ENCODE peak calls at places on chromosomes 11 and 22, in ten cellular contexts. D is stimulated activated CD8-positive, alpha-beta memory T cell treated with anti-CD3 and anti-CD28 coated beads, Interleukin-7, amount 100 ng/mL, for 4 hours; J is NCI-H1417; U is mesenteric fat pad; L is non-pigmented ciliary epithelial cell; W is activated CD4-positive, alpha-beta T cell treated with anti-CD3 and anti-CD28 coated beads for 48 hours; Q is astrocyte of the cerebellum; V is smooth muscle cell of the brain vasculature; O is left ventricle myocardium inferior; S is putamen. I is an unnamed sample.

GRCh38 chr22:38799265-38800002 is 5.5 kb upstream of the DNAL4 start:
- DNase-seq in D (no peak), J (no peak), U (no peak), L (no peak), W (no peak), Q (no peak), V (no peak), O (no peak), S (no peak), I (no peak)

GRCh38 chr22:49155039-49155808 is 672.4 kb downstream of the BRD1 start:
- DNase-seq in D (no peak), J (no peak), U (peak), L (no peak), W (no peak), Q (no peak), V (no peak), O (no peak), S (no peak), I (no peak)

GRCh38 chr11:296206-296975 is 2.9 kb downstream of the IFITM5 start:
- DNase-seq in D (no peak), J (no peak), U (peak), L (no peak), W (no peak), Q (no peak), V (no peak), O (peak), S (no peak), I (peak)

GRCh38 chr11:117187428-117187798 is 8.9 kb downstream of the SIDT2 start:
- DNase-seq in D (no peak), J (no peak), U (peak), L (no peak), W (no peak), Q (no peak), V (no peak), O (no peak), S (no peak), I (peak)

GRCh38 chr22:37559901-37560681 is at the start of gene CDC42EP1:
- DNase-seq in D (no peak), J (no peak), U (peak), L (no peak), W (no peak), Q (no peak), V (no peak), O (peak), S (peak), I (no peak)

GRCh38 chr11:59560702-59561469 is 49.5 kb downstream of the OR4D9 start:
- DNase-seq in D (peak), J (peak), U (peak), L (no peak), W (peak), Q (no peak), V (peak), O (peak), S (peak), I (peak)

GRCh38 chr22:23237201-23237798 is 57.0 kb downstream of the BCR start:
- DNase-seq in D (no peak), J (peak), U (no peak), L (no peak), W (no peak), Q (no peak), V (no peak), O (peak), S (peak), I (peak)

GRCh38 chr22:36369004-36369921 is 18.5 kb downstream of the MYH9 start:
- DNase-seq in D (peak), J (no peak), U (no peak), L (no peak), W (peak), Q (no peak), V (no peak), O (no peak), S (no peak), I (no peak)

GRCh38 chr22:45469573-45470383 is 32.9 kb upstream of the FBLN1 start:
- DNase-seq in D (no peak), J (no peak), U (no peak), L (no peak), W (no peak), Q (no peak), V (no peak), O (no peak), S (no peak), I (no peak)

GRCh38 chr11:63802637-63803414 is 10.4 kb upstream of the SPINDOC start:
- DNase-seq in D (no peak), J (peak), U (no peak), L (peak), W (peak), Q (no peak), V (no peak), O (no peak), S (no peak), I (no peak)

GRCh38 chr11:2312232-2313042 is 10.6 kb downstream of the TSPAN32 start:
- DNase-seq in D (no peak), J (no peak), U (peak), L (no peak), W (peak), Q (no peak), V (peak), O (no peak), S (no peak), I (no peak)

GRCh38 chr11:130162733-130163132 is 3.2 kb downstream of the ST14 start:
- DNase-seq in D (no peak), J (no peak), U (no peak), L (no peak), W (peak), Q (no peak), V (no peak), O (no peak), S (no peak), I (no peak)

GRCh38 chr11:27722117-27722844 is 22.0 kb upstream of the BDNF start:
- DNase-seq in D (no peak), J (peak), U (no peak), L (no peak), W (peak), Q (no peak), V (no peak), O (no peak), S (no peak), I (peak)

GRCh38 chr11:63841554-63841953 is 2.6 kb downstream of the MARK2 start:
- DNase-seq in D (no peak), J (no peak), U (no peak), L (no peak), W (no peak), Q (no peak), V (no peak), O (no peak), S (no peak), I (no peak)

GRCh38 chr22:47943729-47944700 is 1181.6 kb downstream of the TBC1D22A start:
- DNase-seq in D (no peak), J (no peak), U (no peak), L (no peak), W (no peak), Q (no peak), V (no peak), O (no peak), S (no peak), I (no peak)

GRCh38 chr22:42313804-42314581 is 43.5 kb upstream of the TCF20 start:
- DNase-seq in D (no peak), J (peak), U (no peak), L (peak), W (peak), Q (no peak), V (no peak), O (peak), S (no peak), I (peak)

GRCh38 chr11:131867457-131868257 is 497.2 kb downstream of the NTM start:
- DNase-seq in D (no peak), J (peak), U (no peak), L (peak), W (peak), Q (peak), V (peak), O (peak), S (peak), I (peak)

GRCh38 chr11:43269229-43269928 is 42.4 kb upstream of the API5 start:
- DNase-seq in D (no peak), J (no peak), U (no peak), L (no peak), W (no peak), Q (no peak), V (no peak), O (peak), S (no peak), I (peak)

GRCh38 chr11:33622806-33623205 is 77.8 kb downstream of the C11orf91 start:
- DNase-seq in D (no peak), J (no peak), U (no peak), L (no peak), W (no peak), Q (no peak), V (no peak), O (no peak), S (no peak), I (no peak)

GRCh38 chr11:63845305-63845704 is 6.4 kb downstream of the MARK2 start:
- DNase-seq in D (no peak), J (no peak), U (no peak), L (peak), W (no peak), Q (no peak), V (no peak), O (no peak), S (no peak), I (no peak)

GRCh38 chr11:94924074-94925031 is 49.0 kb downstream of the CWC15 start:
- DNase-seq in D (no peak), J (no peak), U (no peak), L (no peak), W (no peak), Q (no peak), V (no peak), O (no peak), S (no peak), I (no peak)

GRCh38 chr11:45374632-45375031 is 88.5 kb upstream of the SYT13 start:
- DNase-seq in D (no peak), J (no peak), U (peak), L (no peak), W (no peak), Q (no peak), V (no peak), O (no peak), S (no peak), I (no peak)

GRCh38 chr22:25880524-25880923 is 138.5 kb downstream of the MYO18B start:
- DNase-seq in D (no peak), J (no peak), U (no peak), L (no peak), W (no peak), Q (no peak), V (no peak), O (no peak), S (no peak), I (no peak)

GRCh38 chr11:121563003-121563402 is 110.2 kb upstream of the SORL1-AS1 start:
- DNase-seq in D (no peak), J (no peak), U (no peak), L (no peak), W (peak), Q (no peak), V (no peak), O (no peak), S (no peak), I (no peak)

GRCh38 chr22:22933100-22933806 is 45.6 kb downstream of the IGLL5 start:
- DNase-seq in D (no peak), J (no peak), U (no peak), L (no peak), W (no peak), Q (no peak), V (no peak), O (no peak), S (no peak), I (no peak)

GRCh38 chr11:2777396-2777795 is 77.6 kb upstream of the KCNQ1OT1 start:
- DNase-seq in D (no peak), J (no peak), U (peak), L (no peak), W (no peak), Q (no peak), V (no peak), O (peak), S (no peak), I (peak)

GRCh38 chr11:36165638-36166389 is 123.4 kb downstream of the COMMD9 start:
- DNase-seq in D (no peak), J (no peak), U (no peak), L (no peak), W (no peak), Q (no peak), V (no peak), O (no peak), S (no peak), I (no peak)

GRCh38 chr11:133961890-133962289 is 5.1 kb upstream of the IGSF9B start:
- DNase-seq in D (no peak), J (no peak), U (no peak), L (no peak), W (no peak), Q (no peak), V (no peak), O (no peak), S (no peak), I (no peak)

I was measured in glutamatergic neuron.